ENCODE peak calls at places on chromosomes 5 and 9, in four cellular contexts. B is D341Med, W is fibroblast of lung, S is NT2/D1. Q is an unnamed sample.

GRCh38 chr5:41773799-41774198 is 96.4 kb downstream of the OXCT1 start:
- DNase-seq in B (no peak), W (no peak), S (no peak), Q (no peak)

GRCh38 chr5:565782-566445 is 41.7 kb upstream of the SLC9A3 start:
- DNase-seq in B (no peak), W (peak), S (no peak), Q (no peak)

GRCh38 chr9:107740088-107740980 is 250.8 kb upstream of the KLF4 start:
- DNase-seq in B (no peak), W (no peak), S (no peak), Q (no peak)

GRCh38 chr5:72441861-72442540 is 65.2 kb downstream of the ZNF366 start:
- DNase-seq in B (no peak), W (peak), S (no peak), Q (peak)

GRCh38 chr9:135087489-135087791 is at the start of gene OLFM1:
- DNase-seq in B (peak), W (peak), S (peak), Q (no peak)

GRCh38 chr9:10059044-10059443 is 553.8 kb downstream of the PTPRD start:
- DNase-seq in B (no peak), W (peak), S (no peak), Q (no peak)

GRCh38 chr5:153959134-153959957 is 79.4 kb downstream of the FAM114A2 start:
- DNase-seq in B (no peak), W (peak), S (peak), Q (no peak)

GRCh38 chr5:88452820-88453219 is 184.2 kb upstream of the TMEM161B start:
- DNase-seq in B (no peak), W (peak), S (no peak), Q (no peak)

GRCh38 chr5:72064801-72065570 is 42.3 kb upstream of the MAP1B start:
- DNase-seq in B (peak), W (no peak), S (no peak), Q (no peak)

GRCh38 chr9:16119861-16120641 is 567.2 kb downstream of the CCDC171 start:
- DNase-seq in B (no peak), W (peak), S (no peak), Q (no peak)

GRCh38 chr5:148957591-148958202 is 105.2 kb downstream of the SH3TC2 start:
- DNase-seq in B (peak), W (no peak), S (peak), Q (no peak)

GRCh38 chr5:178121450-178122276 is 8.3 kb downstream of the N4BP3 start:
- DNase-seq in B (no peak), W (no peak), S (no peak), Q (no peak)

GRCh38 chr5:150272531-150272930 is 17.0 kb downstream of the CAMK2A start:
- DNase-seq in B (peak), W (peak), S (no peak), Q (no peak)

GRCh38 chr5:162256711-162257110 is 189.1 kb downstream of the GABRG2 start:
- DNase-seq in B (no peak), W (no peak), S (no peak), Q (no peak)

GRCh38 chr5:107743357-107744000 is 72.7 kb upstream of the EFNA5 start:
- DNase-seq in B (no peak), W (peak), S (no peak), Q (no peak)

GRCh38 chr5:34923694-34924461 is 5.5 kb upstream of the DNAJC21 start:
- DNase-seq in B (no peak), W (peak), S (no peak), Q (no peak)

GRCh38 chr5:98471458-98471857 is 302.0 kb upstream of the RGMB start:
- DNase-seq in B (no peak), W (no peak), S (no peak), Q (no peak)

GRCh38 chr5:6480133-6481051 is 31.7 kb downstream of the UBE2QL1 start:
- DNase-seq in B (no peak), W (no peak), S (no peak), Q (no peak)

GRCh38 chr9:13728917-13729811 is 449.7 kb upstream of the MPDZ start:
- DNase-seq in B (no peak), W (peak), S (no peak), Q (no peak)

GRCh38 chr9:120830151-120830550 is 12.6 kb downstream of the PSMD5 start:
- DNase-seq in B (no peak), W (no peak), S (no peak), Q (no peak)

GRCh38 chr9:108672475-108673065 is 183.2 kb downstream of the ACTL7B start:
- DNase-seq in B (peak), W (peak), S (no peak), Q (no peak)

GRCh38 chr9:79641055-79641454 is 69.3 kb downstream of the TLE4 start:
- DNase-seq in B (no peak), W (no peak), S (no peak), Q (no peak)

GRCh38 chr5:79518718-79519117 is 4.8 kb upstream of the HOMER1 start:
- DNase-seq in B (no peak), W (peak), S (no peak), Q (no peak)

GRCh38 chr5:20166496-20166895 is 178.5 kb upstream of the CDH18 start:
- DNase-seq in B (peak), W (peak), S (no peak), Q (no peak)

GRCh38 chr9:126599047-126599650 is 14.6 kb upstream of the LMX1B start:
- DNase-seq in B (no peak), W (no peak), S (no peak), Q (no peak)

GRCh38 chr5:17443333-17444125 is 54.5 kb upstream of the TAF11L2 start:
- DNase-seq in B (no peak), W (no peak), S (no peak), Q (no peak)

GRCh38 chr5:155050384-155051019 is 36.9 kb downstream of the KIF4B start:
- DNase-seq in B (no peak), W (no peak), S (no peak), Q (no peak)

GRCh38 chr9:98255064-98255577 is 328 bp downstream of the TBC1D2 start:
- DNase-seq in B (no peak), W (peak), S (no peak), Q (no peak)

GRCh38 chr9:115030006-115030405 is 88.0 kb downstream of the TNC start:
- DNase-seq in B (no peak), W (no peak), S (no peak), Q (no peak)

GRCh38 chr9:120735415-120736126 is 21.3 kb upstream of the MEGF9 start:
- DNase-seq in B (no peak), W (no peak), S (no peak), Q (no peak)

GRCh38 chr9:95505676-95506437 is 10.9 kb downstream of the PTCH1 start:
- DNase-seq in B (peak), W (peak), S (no peak), Q (no peak)

GRCh38 chr5:151896041-151896691 is 28.5 kb downstream of the GLRA1 start:
- DNase-seq in B (no peak), W (peak), S (no peak), Q (no peak)

GRCh38 chr9:136218673-136219072 is 13.7 kb upstream of the LHX3 start:
- DNase-seq in B (peak), W (no peak), S (no peak), Q (no peak)

GRCh38 chr5:58156977-58157701 is 302.7 kb downstream of the PLK2 start:
- DNase-seq in B (peak), W (peak), S (no peak), Q (no peak)

GRCh38 chr5:66232701-66233100 is 88.6 kb downstream of the SREK1 start:
- DNase-seq in B (no peak), W (peak), S (no peak), Q (no peak)

GRCh38 chr9:118618744-118619299 is 750.4 kb downstream of the BRINP1 start:
- DNase-seq in B (no peak), W (no peak), S (no peak), Q (no peak)

GRCh38 chr5:53923969-53924876 is 363.8 kb downstream of the NDUFS4 start:
- DNase-seq in B (peak), W (peak), S (no peak), Q (no peak)

GRCh38 chr5:135492319-135492626 is 40.1 kb upstream of the TIFAB start:
- DNase-seq in B (no peak), W (no peak), S (no peak), Q (no peak)